ENCODE peak calls at places on chromosomes 12 and 14, in six cellular contexts. Q, I, Z, P, M and E are unnamed samples.

GRCh38 chr12:119802472-119802871 is 74.6 kb downstream of the CIT start:
- DNase-seq in Q (peak; percentile 59), I (peak; percentile 79), Z (no peak), P (peak; percentile 33), M (no peak), E (no peak)

GRCh38 chr12:27003421-27004311 is 10.5 kb downstream of the TM7SF3 start:
- DNase-seq in Q (no peak), I (no peak), Z (no peak), P (no peak), M (no peak), E (no peak)

GRCh38 chr14:102508774-102509743 is 517 bp downstream of the ANKRD9 start:
- DNase-seq in Q (peak; percentile 41), I (peak; percentile 48), Z (no peak), P (no peak), M (peak; percentile 53), E (no peak)

GRCh38 chr12:111085100-111085499 is 164.7 kb upstream of the MYL2 start:
- DNase-seq in Q (no peak), I (no peak), Z (no peak), P (no peak), M (no peak), E (no peak)

GRCh38 chr12:3603576-3603975 is 112.6 kb downstream of the PRMT8 start:
- DNase-seq in Q (no peak), I (no peak), Z (no peak), P (no peak), M (peak; percentile 46), E (no peak)

GRCh38 chr12:77342275-77342674 is 276.9 kb upstream of the E2F7 start:
- DNase-seq in Q (no peak), I (no peak), Z (no peak), P (no peak), M (no peak), E (no peak)

GRCh38 chr12:4117386-4118016 is 156.1 kb upstream of the CCND2 start:
- DNase-seq in Q (no peak), I (no peak), Z (no peak), P (no peak), M (no peak), E (no peak)

GRCh38 chr12:62006076-62006732 is 254.0 kb upstream of the USP15 start:
- DNase-seq in Q (peak; percentile 36), I (peak; percentile 15), Z (no peak), P (no peak), M (peak; percentile 45), E (peak; percentile 44)

GRCh38 chr14:101823081-101823480 is 61.6 kb downstream of the PPP2R5C start:
- DNase-seq in Q (peak; percentile 52), I (no peak), Z (no peak), P (no peak), M (no peak), E (no peak)

GRCh38 chr12:79083181-79083580 is 218.6 kb downstream of the SYT1 start:
- DNase-seq in Q (peak; percentile 7), I (no peak), Z (no peak), P (no peak), M (no peak), E (no peak)

GRCh38 chr14:63663428-63664142 is 21.9 kb upstream of the WDR89 start:
- DNase-seq in Q (no peak), I (no peak), Z (no peak), P (no peak), M (no peak), E (no peak)

GRCh38 chr14:102164241-102164641 is 24.5 kb downstream of the WDR20 start:
- DNase-seq in Q (peak; percentile 49), I (peak; percentile 23), Z (no peak), P (peak; percentile 89), M (no peak), E (no peak)

GRCh38 chr14:82153689-82154088 is 620.0 kb upstream of the SEL1L start:
- DNase-seq in Q (no peak), I (no peak), Z (no peak), P (no peak), M (no peak), E (no peak)

GRCh38 chr14:50260511-50260910 is 29.1 kb upstream of the SOS2 start:
- DNase-seq in Q (peak; percentile 52), I (peak; percentile 24), Z (no peak), P (no peak), M (peak; percentile 17), E (peak; percentile 41)

GRCh38 chr14:75562048-75562447 is 16.4 kb upstream of the FLVCR2 start:
- DNase-seq in Q (no peak), I (no peak), Z (no peak), P (no peak), M (no peak), E (no peak)

GRCh38 chr14:54211562-54212308 is 185.1 kb upstream of the CDKN3 start:
- DNase-seq in Q (peak; percentile 79), I (peak; percentile 65), Z (no peak), P (peak; percentile 74), M (no peak), E (no peak)

GRCh38 chr14:34025325-34026017 is 74.6 kb upstream of the EGLN3 start:
- DNase-seq in Q (no peak), I (no peak), Z (no peak), P (no peak), M (no peak), E (no peak)

GRCh38 chr12:126742326-126742725 is 1524.6 kb upstream of the TMEM132C start:
- DNase-seq in Q (no peak), I (no peak), Z (no peak), P (no peak), M (no peak), E (no peak)

GRCh38 chr14:76293923-76294322 is 82.0 kb upstream of the ESRRB start:
- DNase-seq in Q (no peak), I (no peak), Z (peak; percentile 40), P (no peak), M (no peak), E (no peak)

GRCh38 chr12:94596596-94596995 is 53.8 kb downstream of the TMCC3 start:
- DNase-seq in Q (peak; percentile 6), I (peak; percentile 24), Z (no peak), P (no peak), M (no peak), E (no peak)

GRCh38 chr14:88044129-88044727 is 39.3 kb downstream of the GPR65 start:
- DNase-seq in Q (no peak), I (no peak), Z (no peak), P (no peak), M (no peak), E (no peak)

GRCh38 chr12:28114488-28114887 is 75.8 kb upstream of the CCDC91 start:
- DNase-seq in Q (peak; percentile 51), I (no peak), Z (no peak), P (peak; percentile 22), M (no peak), E (no peak)

GRCh38 chr12:104377507-104377812 is 73.9 kb downstream of the EID3 start:
- DNase-seq in Q (no peak), I (no peak), Z (no peak), P (no peak), M (no peak), E (no peak)

GRCh38 chr12:14910090-14910915 is 24.6 kb upstream of the MGP start:
- DNase-seq in Q (peak; percentile 19), I (peak; percentile 15), Z (no peak), P (peak; percentile 25), M (no peak), E (no peak)

DNA sequence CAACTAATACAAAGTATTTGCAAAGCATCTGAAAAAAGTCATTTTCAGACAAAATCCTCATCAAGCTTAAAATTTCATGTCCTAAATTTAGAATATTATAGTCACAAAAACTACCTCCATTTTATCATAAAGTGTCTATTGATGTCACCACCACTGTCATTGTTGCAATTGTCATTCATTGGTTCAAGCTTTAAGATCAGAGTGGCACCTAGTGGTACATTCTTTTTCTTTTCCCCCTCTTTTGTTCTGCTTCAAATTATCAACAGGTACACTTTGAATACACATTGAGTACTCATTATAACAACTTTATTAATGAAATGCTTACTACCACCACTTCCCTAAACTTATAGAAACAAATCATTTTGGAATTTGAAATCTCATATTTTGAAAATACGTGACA is 379.8 kb downstream of the SEC23A start:
- DNase-seq in Q (no peak), I (no peak), Z (no peak), P (no peak), M (no peak), E (no peak)
- TF ChIP-seq CTCF in Q (no peak), I (no peak), Z (no peak), P (no peak), M (no peak), E (no peak)

DNA sequence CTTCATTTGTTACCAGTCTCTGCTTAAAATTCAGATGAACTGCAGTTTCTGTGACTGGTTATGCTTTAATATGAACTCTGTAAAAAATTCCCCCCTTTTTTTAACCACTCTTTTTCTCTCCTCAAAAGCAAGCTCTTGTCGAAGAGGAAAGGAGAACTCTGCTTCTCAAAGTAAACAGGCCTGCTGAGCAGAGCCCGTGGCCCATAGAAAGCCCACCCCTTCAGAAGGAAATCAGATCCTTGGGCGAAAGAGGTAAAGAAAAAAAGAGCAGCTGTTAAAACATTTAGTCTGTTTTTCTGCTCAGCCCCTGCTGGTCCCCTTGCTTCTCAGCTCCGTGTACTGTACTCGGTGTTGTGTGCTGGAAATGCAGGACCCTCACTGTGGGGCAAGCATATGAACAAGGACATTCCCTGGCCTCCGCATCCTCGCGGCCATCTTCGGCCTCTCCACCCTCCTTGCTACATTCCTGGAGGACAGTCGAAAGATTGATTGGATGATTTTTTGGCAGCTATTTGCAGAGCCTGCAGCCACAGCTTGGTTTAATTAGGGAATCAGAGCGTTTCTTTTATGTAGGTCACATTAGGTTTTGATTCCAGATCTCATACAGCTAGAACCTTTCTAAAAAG is 164.6 kb upstream of the LRIG3 start:
- DNase-seq in Q (peak; percentile 65), I (peak; percentile 74), Z (no peak), P (no peak), M (peak; percentile 3), E (no peak)
- TF ChIP-seq CTCF in Q (no peak), I (peak; percentile 15), Z (no peak), P (no peak), M (no peak), E (no peak)

GRCh38 chr14:95195031-95195430 is 37.7 kb upstream of the DICER1 start:
- DNase-seq in Q (no peak), I (no peak), Z (no peak), P (no peak), M (no peak), E (no peak)

GRCh38 chr14:95196826-95197497 is 39.6 kb upstream of the DICER1 start:
- DNase-seq in Q (no peak), I (no peak), Z (no peak), P (no peak), M (no peak), E (no peak)

GRCh38 chr14:95197498-95198010 is 40.2 kb upstream of the DICER1 start:
- DNase-seq in Q (no peak), I (no peak), Z (peak; percentile 78), P (no peak), M (no peak), E (no peak)

GRCh38 chr14:95198320-95198719 is 41.0 kb upstream of the DICER1 start:
- DNase-seq in Q (no peak), I (no peak), Z (no peak), P (no peak), M (no peak), E (no peak)

DNA sequence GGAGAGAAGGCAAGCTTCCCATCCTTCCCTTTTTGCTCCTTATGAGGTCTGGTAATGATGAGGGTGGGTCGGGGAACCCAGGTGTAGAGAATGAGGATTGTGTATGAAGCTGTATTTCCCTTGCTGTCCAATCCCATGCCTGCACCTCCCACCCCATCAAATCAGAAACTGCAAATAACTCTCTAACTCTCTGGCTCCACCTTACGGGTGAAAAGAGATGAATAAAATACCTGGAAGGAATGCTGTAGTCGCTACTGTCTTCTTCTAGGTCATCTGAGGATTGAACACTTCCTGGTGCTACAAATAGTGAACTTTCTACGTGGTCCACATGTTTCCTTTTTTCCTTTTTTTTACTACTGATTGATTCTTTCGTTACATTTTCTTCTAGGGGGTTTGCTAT is 38.9 kb upstream of the DICER1 start:
- DNase-seq in Q (no peak), I (no peak), Z (no peak), P (no peak), M (peak; percentile 22), E (peak; percentile 76)
- TF ChIP-seq CTCF in Q (no peak), I (no peak), Z (no peak), P (peak; percentile 54), M (no peak), E (peak; percentile 20)

GRCh38 chr12:108768591-108769500 is 37.5 kb upstream of the CORO1C start:
- DNase-seq in Q (no peak), I (no peak), Z (no peak), P (no peak), M (peak; percentile 43), E (peak; percentile 66)
- TF ChIP-seq CTCF in Q (no peak), I (no peak), Z (no peak), P (no peak), M (peak; percentile 2), E (no peak)